ENCODE peak calls at places on chromosomes 4 and X, in ten cellular contexts. X, I, H, K, A, T, C, P, Q and Z are unnamed samples.

GRCh38 chr4:48815483-48815882 is 15.4 kb upstream of the OCIAD1 start:
- DNase-seq in X (no peak), I (no peak), H (no peak), K (no peak), A (no peak), T (no peak), C (no peak), P (no peak), Q (no peak), Z (no peak)

GRCh38 chrX:15511563-15511962 is 11.0 kb downstream of the BMX start:
- DNase-seq in X (no peak), I (no peak), H (no peak), K (no peak), A (no peak), T (no peak), C (no peak), P (no peak), Q (no peak), Z (no peak)

GRCh38 chrX:71106427-71106826 is at the start of gene CXorf65:
- DNase-seq in X (no peak), I (no peak), H (no peak), K (no peak), A (no peak), T (no peak), C (no peak), P (peak), Q (no peak), Z (no peak)

GRCh38 chr4:24808261-24808660 is 12.9 kb downstream of the SOD3 start:
- DNase-seq in X (no peak), I (no peak), H (no peak), K (no peak), A (no peak), T (no peak), C (no peak), P (no peak), Q (no peak), Z (no peak)

GRCh38 chr4:57193164-57193810 is 83.1 kb upstream of the IGFBP7 start:
- DNase-seq in X (no peak), I (no peak), H (no peak), K (no peak), A (no peak), T (no peak), C (no peak), P (no peak), Q (no peak), Z (no peak)

GRCh38 chrX:13506574-13506973 is 62.8 kb upstream of the EGFL6 start:
- DNase-seq in X (peak), I (peak), H (peak), K (peak), A (peak), T (peak), C (peak), P (peak), Q (peak), Z (peak)

GRCh38 chrX:149470960-149471359 is 34.1 kb downstream of the IDS start:
- DNase-seq in X (peak), I (peak), H (peak), K (peak), A (peak), T (peak), C (peak), P (peak), Q (peak), Z (peak)

GRCh38 chrX:83469551-83469950 is 38.5 kb upstream of the POU3F4 start:
- DNase-seq in X (no peak), I (no peak), H (peak), K (no peak), A (no peak), T (peak), C (no peak), P (peak), Q (peak), Z (no peak)

GRCh38 chr4:7664106-7664505 is 229.4 kb upstream of the PSAPL1 start:
- DNase-seq in X (no peak), I (no peak), H (no peak), K (no peak), A (no peak), T (no peak), C (no peak), P (no peak), Q (no peak), Z (no peak)

GRCh38 chr4:142238589-142238988 is 602.2 kb downstream of the IL15 start:
- DNase-seq in X (no peak), I (no peak), H (peak), K (no peak), A (no peak), T (no peak), C (peak), P (no peak), Q (no peak), Z (peak)

GRCh38 chrX:105488731-105489130 is 268.2 kb upstream of the TEX13A start:
- DNase-seq in X (no peak), I (no peak), H (no peak), K (no peak), A (no peak), T (no peak), C (no peak), P (no peak), Q (no peak), Z (no peak)

GRCh38 chrX:25049347-25049746 is 33.6 kb upstream of the ARX start:
- DNase-seq in X (no peak), I (no peak), H (no peak), K (no peak), A (no peak), T (no peak), C (no peak), P (no peak), Q (no peak), Z (no peak)

GRCh38 chrX:115367455-115367854 is 77.9 kb downstream of the LUZP4 start:
- DNase-seq in X (no peak), I (no peak), H (peak), K (no peak), A (no peak), T (no peak), C (peak), P (no peak), Q (no peak), Z (no peak)

GRCh38 chr4:69760455-69760854 is at the start of gene SULT1B1:
- DNase-seq in X (no peak), I (no peak), H (peak), K (no peak), A (no peak), T (peak), C (no peak), P (no peak), Q (no peak), Z (no peak)

GRCh38 chr4:181176306-181176705 is 1066.9 kb upstream of the TENM3 start:
- DNase-seq in X (no peak), I (no peak), H (peak), K (no peak), A (no peak), T (no peak), C (no peak), P (no peak), Q (no peak), Z (no peak)

GRCh38 chr4:15488658-15489470 is 19.2 kb downstream of the CC2D2A start:
- DNase-seq in X (no peak), I (no peak), H (peak), K (no peak), A (no peak), T (no peak), C (peak), P (no peak), Q (no peak), Z (peak)

GRCh38 chrX:13605611-13606010 is 36.2 kb downstream of the EGFL6 start:
- DNase-seq in X (no peak), I (no peak), H (no peak), K (no peak), A (no peak), T (no peak), C (no peak), P (no peak), Q (no peak), Z (no peak)

GRCh38 chrX:54921427-54922021 is 900 bp downstream of the TRO start:
- DNase-seq in X (peak), I (peak), H (peak), K (peak), A (peak), T (peak), C (peak), P (peak), Q (peak), Z (peak)

GRCh38 chr4:18847276-18847890 is 825.8 kb upstream of the LCORL start:
- DNase-seq in X (no peak), I (no peak), H (no peak), K (no peak), A (no peak), T (no peak), C (no peak), P (no peak), Q (no peak), Z (peak)

GRCh38 chr4:52983563-52984303 is 121.6 kb downstream of the RASL11B start:
- DNase-seq in X (peak), I (no peak), H (peak), K (no peak), A (no peak), T (peak), C (no peak), P (no peak), Q (peak), Z (peak)

GRCh38 chr4:153181293-153182080 is 22.8 kb upstream of the TRIM2 start:
- DNase-seq in X (no peak), I (no peak), H (peak), K (no peak), A (no peak), T (no peak), C (no peak), P (peak), Q (no peak), Z (peak)

GRCh38 chr4:8502836-8503585 is 62.4 kb downstream of the TRMT44 start:
- DNase-seq in X (no peak), I (no peak), H (no peak), K (no peak), A (no peak), T (no peak), C (no peak), P (peak), Q (no peak), Z (no peak)

GRCh38 chr4:98689507-98690174 is 31.2 kb upstream of the TSPAN5 start:
- DNase-seq in X (no peak), I (no peak), H (no peak), K (no peak), A (no peak), T (no peak), C (no peak), P (no peak), Q (no peak), Z (no peak)

GRCh38 chr4:1080961-1081688 is 32.2 kb downstream of the RNF212 start:
- DNase-seq in X (no peak), I (no peak), H (peak), K (no peak), A (peak), T (no peak), C (no peak), P (no peak), Q (peak), Z (no peak)

GRCh38 chr4:137543198-137543597 is 10.9 kb upstream of the PCDH18 start:
- DNase-seq in X (no peak), I (no peak), H (no peak), K (no peak), A (no peak), T (no peak), C (no peak), P (peak), Q (no peak), Z (no peak)

GRCh38 chr4:151730003-151730559 is 30.7 kb downstream of the GATB start:
- DNase-seq in X (no peak), I (no peak), H (no peak), K (no peak), A (no peak), T (no peak), C (no peak), P (peak), Q (no peak), Z (no peak)

GRCh38 chr4:52883707-52884669 is 21.9 kb downstream of the RASL11B start:
- DNase-seq in X (no peak), I (no peak), H (no peak), K (no peak), A (no peak), T (no peak), C (no peak), P (no peak), Q (no peak), Z (no peak)

GRCh38 chrX:141341341-141341740 is 99.0 kb upstream of the SPANXC start:
- DNase-seq in X (no peak), I (no peak), H (peak), K (no peak), A (no peak), T (no peak), C (peak), P (no peak), Q (peak), Z (peak)

GRCh38 chrX:129689881-129690280 is 35.1 kb upstream of the APLN start:
- DNase-seq in X (no peak), I (no peak), H (no peak), K (no peak), A (no peak), T (no peak), C (no peak), P (peak), Q (no peak), Z (no peak)

GRCh38 chr4:182978152-182978827 is 61.1 kb upstream of the DCTD start:
- DNase-seq in X (no peak), I (no peak), H (peak), K (no peak), A (no peak), T (no peak), C (no peak), P (peak), Q (no peak), Z (peak)

GRCh38 chrX:10833299-10834169 is 213.1 kb upstream of the MID1 start:
- DNase-seq in X (peak), I (no peak), H (no peak), K (no peak), A (no peak), T (peak), C (no peak), P (peak), Q (peak), Z (no peak)

GRCh38 chrX:110146521-110146920 is 143.6 kb downstream of the TMEM164 start:
- DNase-seq in X (peak), I (no peak), H (peak), K (no peak), A (peak), T (peak), C (no peak), P (peak), Q (peak), Z (no peak)

GRCh38 chrX:45050558-45050957 is 150.1 kb downstream of the DIPK2B start:
- DNase-seq in X (no peak), I (no peak), H (no peak), K (no peak), A (no peak), T (peak), C (no peak), P (no peak), Q (no peak), Z (no peak)

GRCh38 chr4:128061566-128062536 is 739 bp downstream of the LARP1B start:
- DNase-seq in X (peak), I (peak), H (peak), K (peak), A (peak), T (peak), C (no peak), P (peak), Q (peak), Z (peak)

GRCh38 chr4:13193662-13194061 is 290.5 kb downstream of the RAB28 start:
- DNase-seq in X (no peak), I (no peak), H (no peak), K (no peak), A (no peak), T (no peak), C (no peak), P (peak), Q (no peak), Z (no peak)

GRCh38 chr4:40261246-40262078 is 64.6 kb downstream of the RHOH start:
- DNase-seq in X (no peak), I (no peak), H (no peak), K (no peak), A (no peak), T (no peak), C (no peak), P (no peak), Q (no peak), Z (no peak)

GRCh38 chr4:13539721-13540445 is 4.4 kb downstream of the NKX3-2 start:
- DNase-seq in X (no peak), I (no peak), H (no peak), K (no peak), A (no peak), T (no peak), C (no peak), P (no peak), Q (no peak), Z (no peak)

GRCh38 chr4:41384992-41385391 is 128.3 kb downstream of the UCHL1 start:
- DNase-seq in X (no peak), I (no peak), H (no peak), K (no peak), A (no peak), T (no peak), C (no peak), P (no peak), Q (no peak), Z (no peak)

GRCh38 chr4:8046925-8047541 is 107.4 kb upstream of the AFAP1 start:
- DNase-seq in X (no peak), I (peak), H (no peak), K (no peak), A (no peak), T (peak), C (no peak), P (no peak), Q (no peak), Z (no peak)